ENCODE peak calls at places on chromosomes 7 and 10, in four cellular contexts. One of them, this sample, is unnamed.
A peak's percentile ranks its signal among the peaks of the same experiment; 100 is the strongest.

GRCh38 chr7:5997210-5997808 is 11.5 kb downstream of the PMS2 start:
- DNase-seq in NCI-H460: peak; percentile 67
- DNase-seq in NCI-H146: peak; percentile 62
- DNase-seq in HL-60: no peak
- DNase-seq in this sample: no peak

GRCh38 chr7:81339946-81340345 is 421.1 kb upstream of the SEMA3C start:
- DNase-seq in NCI-H460: no peak
- DNase-seq in NCI-H146: no peak
- DNase-seq in HL-60: no peak
- DNase-seq in this sample: no peak

GRCh38 chr10:13074562-13075451 is 25.2 kb upstream of the OPTN start:
- DNase-seq in NCI-H460: peak; percentile 43
- DNase-seq in NCI-H146: peak; percentile 86
- DNase-seq in HL-60: no peak
- DNase-seq in this sample: no peak

GRCh38 chr10:101061814-101062230 is at the start of gene KAZALD1:
- DNase-seq in NCI-H460: no peak
- DNase-seq in NCI-H146: no peak
- DNase-seq in HL-60: no peak
- DNase-seq in this sample: no peak

GRCh38 chr10:73910764-73911552 is at the start of gene PLAU:
- DNase-seq in NCI-H460: no peak
- DNase-seq in NCI-H146: peak; percentile 59
- DNase-seq in HL-60: no peak
- DNase-seq in this sample: no peak

GRCh38 chr10:3528271-3528670 is 256.7 kb downstream of the KLF6 start:
- DNase-seq in NCI-H460: no peak
- DNase-seq in NCI-H146: no peak
- DNase-seq in HL-60: no peak
- DNase-seq in this sample: no peak

GRCh38 chr7:3955751-3956696 is 655.0 kb downstream of the SDK1 start:
- DNase-seq in NCI-H460: no peak
- DNase-seq in NCI-H146: no peak
- DNase-seq in HL-60: no peak
- DNase-seq in this sample: no peak

GRCh38 chr7:82362129-82362528 is 81.4 kb downstream of the CACNA2D1 start:
- DNase-seq in NCI-H460: no peak
- DNase-seq in NCI-H146: no peak
- DNase-seq in HL-60: no peak
- DNase-seq in this sample: no peak

GRCh38 chr10:81414038-81414437 is 461.0 kb upstream of the NRG3 start:
- DNase-seq in NCI-H460: no peak
- DNase-seq in NCI-H146: no peak
- DNase-seq in HL-60: no peak
- DNase-seq in this sample: no peak

GRCh38 chr7:151235091-151235787 is 3.0 kb downstream of the CHPF2 start:
- DNase-seq in NCI-H460: no peak
- DNase-seq in NCI-H146: no peak
- DNase-seq in HL-60: no peak
- DNase-seq in this sample: no peak

GRCh38 chr10:97215619-97216018 is 29.9 kb upstream of the SLIT1 start:
- DNase-seq in NCI-H460: no peak
- DNase-seq in NCI-H146: no peak
- DNase-seq in HL-60: no peak
- DNase-seq in this sample: no peak

GRCh38 chr10:132592790-132593788 is 55.5 kb downstream of the INPP5A start:
- DNase-seq in NCI-H460: no peak
- DNase-seq in NCI-H146: no peak
- DNase-seq in HL-60: no peak
- DNase-seq in this sample: no peak

GRCh38 chr7:121499526-121500123 is 103.5 kb upstream of the FAM3C start:
- DNase-seq in NCI-H460: no peak
- DNase-seq in NCI-H146: no peak
- DNase-seq in HL-60: no peak
- DNase-seq in this sample: no peak

GRCh38 chr7:25882151-25882773 is 269.7 kb upstream of the NFE2L3 start:
- DNase-seq in NCI-H460: no peak
- DNase-seq in NCI-H146: no peak
- DNase-seq in HL-60: no peak
- DNase-seq in this sample: no peak

GRCh38 chr10:66604195-66604594 is 321.6 kb upstream of the LRRTM3 start:
- DNase-seq in NCI-H460: no peak
- DNase-seq in NCI-H146: no peak
- DNase-seq in HL-60: no peak
- DNase-seq in this sample: no peak

GRCh38 chr10:84214612-84215235 is 10.6 kb downstream of the LRIT2 start:
- DNase-seq in NCI-H460: no peak
- DNase-seq in NCI-H146: peak; percentile 10
- DNase-seq in HL-60: peak; percentile 17
- DNase-seq in this sample: no peak

This sample was measured in Panc1.